ENCODE peak calls at places on chromosome 6, in six cellular contexts. N is stimulated activated CD4-positive, alpha-beta T cell treated with anti-CD3 and anti-CD28 coated beads, Interleukin-4, amount 100 ng/mL, for 1 hour; G is pancreas; U is COR-L47; X is Calu3; V is HFFc6. E is an unnamed sample.

GRCh38 chr6:142698751-142699150 is 246.2 kb downstream of the HIVEP2 start:
- DNase-seq in N (no peak), G (no peak), U (no peak), X (no peak), V (no peak), E (no peak)

GRCh38 chr6:83310046-83310445 is 116.9 kb downstream of the RWDD2A start:
- DNase-seq in N (no peak), G (no peak), U (no peak), X (no peak), V (no peak), E (no peak)

GRCh38 chr6:128719786-128720185 is 163.2 kb upstream of the LAMA2 start:
- DNase-seq in N (no peak), G (no peak), U (no peak), X (no peak), V (no peak), E (no peak)

GRCh38 chr6:2782825-2783187 is 17.6 kb downstream of the WRNIP1 start:
- DNase-seq in N (no peak), G (no peak), U (no peak), X (no peak), V (no peak), E (no peak)

GRCh38 chr6:43709654-43710303 is 22.2 kb upstream of the MRPS18A start:
- DNase-seq in N (no peak), G (no peak), U (no peak), X (no peak), V (no peak), E (no peak)

GRCh38 chr6:26016326-26017275 is 54.0 kb downstream of the TRIM38 start:
- DNase-seq in N (no peak), G (no peak), U (no peak), X (peak), V (peak), E (no peak)

GRCh38 chr6:165846123-165846966 is 183.3 kb upstream of the PDE10A start:
- DNase-seq in N (no peak), G (no peak), U (peak), X (no peak), V (no peak), E (no peak)

GRCh38 chr6:8080338-8081151 is 16.4 kb upstream of the BLOC1S5 start:
- DNase-seq in N (no peak), G (no peak), U (no peak), X (no peak), V (peak), E (no peak)

GRCh38 chr6:36353411-36353915 is 16.8 kb upstream of the BNIP5 start:
- DNase-seq in N (no peak), G (no peak), U (no peak), X (no peak), V (no peak), E (no peak)

GRCh38 chr6:140344149-140344913 is 969.9 kb upstream of the CITED2 start:
- DNase-seq in N (no peak), G (no peak), U (no peak), X (no peak), V (peak), E (no peak)

E was measured in SK-N-MC.